ENCODE peak calls at places on chromosomes 2 and 18, in four cellular contexts. F, A, M and Y are unnamed samples.

GRCh38 chr2:85564144-85564563 is 2.9 kb upstream of the GGCX start:
- DNase-seq in A (no peak), F (no peak), M (no peak), Y (no peak)

GRCh38 chr2:223416826-223417610 is 185.1 kb downstream of the SCG2 start:
- DNase-seq in F (no peak), A (no peak), M (no peak), Y (peak; percentile 44)

GRCh38 chr2:239278941-239279365 is 121.9 kb downstream of the HDAC4 start:
- DNase-seq in A (no peak), F (no peak), M (no peak), Y (peak; percentile 91)

GRCh38 chr2:54613794-54614257 is 109.6 kb upstream of the EML6 start:
- DNase-seq in A (no peak), F (no peak), M (peak; percentile 22), Y (peak; percentile 58)

GRCh38 chr2:196925768-196926561 is 542 bp downstream of the PGAP1 start:
- DNase-seq in M (peak; percentile 28), F (peak; percentile 50), A (peak; percentile 57), Y (peak; percentile 29)

GRCh38 chr2:41768301-41768700 is 279.5 kb upstream of the PKDCC start:
- DNase-seq in F (no peak), M (no peak), A (no peak), Y (no peak)

GRCh38 chr2:108034843-108035242 is 48.5 kb downstream of the SLC5A7 start:
- DNase-seq in M (no peak), A (no peak), F (no peak), Y (no peak)

GRCh38 chr2:42098571-42099430 is 51.0 kb downstream of the PKDCC start:
- DNase-seq in F (no peak), A (no peak), M (no peak), Y (no peak)

GRCh38 chr18:50162486-50163304 is 32.3 kb downstream of the MYO5B start:
- DNase-seq in F (no peak), A (no peak), M (no peak), Y (no peak)

GRCh38 chr2:47784349-47784851 is 1.5 kb downstream of the MSH6 start:
- DNase-seq in F (no peak), A (peak; percentile 52), M (no peak), Y (peak; percentile 25)

GRCh38 chr2:234690569-234691225 is 193.8 kb upstream of the ARL4C start:
- DNase-seq in F (no peak), A (no peak), M (no peak), Y (peak; percentile 47)

GRCh38 chr2:11750917-11751316 is 4.5 kb downstream of the LPIN1 start:
- DNase-seq in A (no peak), F (no peak), M (no peak), Y (no peak)

GRCh38 chr18:1998121-1998520 is 573.2 kb downstream of the METTL4 start:
- DNase-seq in M (no peak), A (no peak), F (no peak), Y (no peak)

GRCh38 chr2:13745324-13745723 is 887.2 kb upstream of the LRATD1 start:
- DNase-seq in M (no peak), F (peak; percentile 10), A (no peak), Y (no peak)

GRCh38 chr2:130288467-130289403 is 54.0 kb upstream of the IMP4 start:
- DNase-seq in F (no peak), M (no peak), A (no peak), Y (no peak)

GRCh38 chr2:64865073-64865830 is 123.9 kb upstream of the SLC1A4 start:
- DNase-seq in A (peak; percentile 78), F (peak; percentile 80), M (peak; percentile 76), Y (peak; percentile 77)

GRCh38 chr2:158457826-158458616 is 1.3 kb downstream of the PKP4 start:
- DNase-seq in F (peak; percentile 93), M (peak; percentile 65), A (peak; percentile 93), Y (peak; percentile 20)

GRCh38 chr2:85245891-85246290 is 81.9 kb downstream of the TGOLN2 start:
- DNase-seq in A (no peak), M (no peak), F (no peak), Y (peak; percentile 43)

GRCh38 chr18:48419268-48420022 is 10.3 kb upstream of the ZBTB7C start:
- DNase-seq in A (no peak), F (no peak), M (no peak), Y (no peak)

GRCh38 chr18:34837769-34838194 is 127.7 kb downstream of the DTNA start:
- DNase-seq in M (no peak), A (no peak), F (no peak), Y (peak; percentile 14)

GRCh38 chr2:109604597-109604996 is 9.2 kb downstream of the SEPTIN10 start:
- DNase-seq in A (no peak), F (no peak), M (peak; percentile 38), Y (peak; percentile 84)

GRCh38 chr2:214217599-214217998 is 193.3 kb upstream of the VWC2L start:
- DNase-seq in A (no peak), M (no peak), F (peak; percentile 2), Y (no peak)

GRCh38 chr2:57962861-57963260 is 83.7 kb upstream of the VRK2 start:
- DNase-seq in M (no peak), A (no peak), F (no peak), Y (no peak)

GRCh38 chr18:47595816-47596501 is 334.5 kb downstream of the SMAD2 start:
- DNase-seq in F (peak; percentile 7), M (peak; percentile 13), A (peak; percentile 56), Y (peak; percentile 7)

GRCh38 chr18:27707201-27707600 is 469.7 kb downstream of the CDH2 start:
- DNase-seq in M (no peak), A (no peak), F (no peak), Y (peak; percentile 7)

GRCh38 chr2:170530284-170530745 is 184.8 kb upstream of the SP5 start:
- DNase-seq in M (peak; percentile 8), F (peak; percentile 57), A (peak; percentile 73), Y (peak; percentile 85)

GRCh38 chr2:81324046-81324445 is 1019.5 kb upstream of the LRRTM1 start:
- DNase-seq in F (peak; percentile 11), A (peak; percentile 16), M (no peak), Y (no peak)

DNA sequence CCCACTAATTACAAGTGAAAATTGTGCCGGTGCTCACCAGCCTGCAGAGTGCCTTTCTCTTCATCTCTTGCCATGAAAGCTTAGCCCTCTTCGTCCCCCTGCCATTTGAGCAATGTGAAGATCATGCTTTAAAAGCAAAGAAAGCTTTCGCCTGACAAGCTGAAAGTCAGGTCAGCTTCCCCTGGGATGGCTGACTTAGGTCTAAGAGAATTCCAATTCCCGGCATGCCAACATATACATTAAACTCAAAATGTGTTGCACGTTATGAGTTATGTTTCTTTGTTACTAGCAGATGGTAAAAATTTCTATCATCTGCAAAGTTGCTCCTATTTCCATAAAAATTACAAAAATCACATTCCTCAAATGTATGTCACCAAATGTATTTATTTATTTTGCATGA is 129.8 kb downstream of the AFF3 start:
- DNase-seq in M (no peak), A (no peak), F (no peak), Y (no peak)
- H3K4me3 ChIP-seq in M (no peak overlapping the region), A (no peak overlapping the region), F (no peak overlapping the region), Y (no peak overlapping the region)

DNA sequence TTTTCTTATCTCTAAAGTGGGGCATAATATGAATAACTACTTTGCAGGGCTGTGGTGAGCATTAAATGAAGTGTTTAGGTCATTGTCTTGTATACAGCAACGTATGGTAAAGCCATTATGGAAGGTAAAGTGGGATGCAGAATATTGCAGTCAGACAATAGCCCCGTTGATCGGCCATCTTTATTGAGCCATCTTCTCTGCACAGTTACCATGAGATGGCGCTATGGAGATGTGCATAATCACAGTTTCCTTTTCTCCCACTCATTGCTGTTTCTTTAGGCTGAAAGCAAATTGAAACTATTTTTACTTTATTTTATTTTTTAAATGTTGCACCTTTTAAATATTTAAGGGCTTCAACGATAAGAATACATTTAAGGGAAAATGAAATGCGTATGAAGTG is 108.9 kb downstream of the THSD7B start:
- DNase-seq in F (peak; percentile 42), A (no peak), M (no peak), Y (peak; percentile 2)
- TF ChIP-seq CTCF in F (no peak), A (no peak), M (no peak), Y (peak; percentile 31)

GRCh38 chr2:183124222-183124956 is at the start of gene NUP35:
- DNase-seq in F (peak; percentile 94), M (peak; percentile 56), A (peak; percentile 82), Y (peak; percentile 89)

GRCh38 chr2:183126635-183127034 is 2.4 kb downstream of the NUP35 start:
- DNase-seq in A (no peak), M (no peak), F (no peak), Y (peak; percentile 12)

GRCh38 chr2:183123959-183124221 is 353 bp upstream of the NUP35 start:
- DNase-seq in A (no peak), M (no peak), F (no peak), Y (no peak)

GRCh38 chr2:183124957-183125255 is 663 bp downstream of the NUP35 start:
- DNase-seq in A (no peak), F (no peak), M (no peak), Y (no peak)

GRCh38 chr2:183125659-183126341 is 1.6 kb downstream of the NUP35 start:
- DNase-seq in M (no peak), F (no peak), A (no peak), Y (no peak)
- H3K4me3 ChIP-seq in M (peak overlapping the region; percentile 61), F (peak overlapping the region; percentile 63), A (peak overlapping the region; percentile 63), Y (peak overlapping the region; percentile 97)

GRCh38 chr18:52343731-52344340 is 3.8 kb downstream of the DCC start:
- DNase-seq in A (no peak), M (no peak), F (no peak), Y (no peak)

GRCh38 chr18:52340466-52341378 is 725 bp downstream of the DCC start:
- DNase-seq in F (no peak), M (no peak), A (no peak), Y (no peak)

GRCh38 chr18:52339891-52340371 is at the start of gene DCC:
- DNase-seq in A (peak; percentile 51), M (peak; percentile 35), F (peak; percentile 76), Y (peak; percentile 46)

GRCh38 chr18:52343138-52343537 is 3.1 kb downstream of the DCC start:
- DNase-seq in M (no peak), F (peak; percentile 51), A (no peak), Y (no peak)

DNA sequence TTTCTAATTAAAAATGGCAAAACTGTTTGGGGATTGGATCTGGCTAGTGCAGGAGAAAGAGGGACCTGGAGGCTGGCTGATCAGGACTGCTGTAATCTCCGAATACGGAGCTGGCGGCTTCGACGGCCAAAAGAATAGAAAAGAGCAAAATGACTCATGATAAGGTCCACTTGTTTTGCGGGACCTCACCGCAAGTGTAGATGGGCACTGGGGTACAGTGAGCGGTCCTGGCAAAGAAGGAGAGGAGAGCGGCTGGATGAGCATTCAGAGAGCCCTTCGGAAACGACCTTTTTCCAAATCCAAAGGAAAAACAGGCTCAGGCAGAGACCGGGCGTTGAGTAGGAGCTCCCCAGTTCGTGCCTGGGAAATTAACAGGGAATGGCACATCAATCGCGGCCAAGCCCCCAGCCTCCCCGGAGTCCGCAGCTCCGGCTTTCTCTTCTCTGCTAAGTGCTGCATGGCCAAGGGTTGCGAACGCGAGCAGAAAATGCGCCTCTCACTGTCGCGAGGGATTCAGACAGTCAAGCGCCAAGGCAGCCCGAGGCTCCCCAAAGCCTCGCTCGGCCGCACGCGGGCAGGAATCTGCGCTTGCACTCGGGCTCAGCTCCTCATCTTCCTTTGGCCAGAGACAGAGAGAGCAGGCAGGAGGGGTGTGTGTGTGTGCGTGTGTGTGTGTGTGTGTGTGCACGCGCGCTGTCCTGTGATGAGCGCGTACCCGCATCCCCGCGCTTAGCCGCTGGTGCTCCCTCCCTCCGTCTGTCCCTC is 1.8 kb downstream of the DCC start:
- DNase-seq in A (no peak), F (peak; percentile 54), M (no peak), Y (no peak)
- TF ChIP-seq CTCF in A (no peak), F (no peak), M (no peak), Y (no peak)

GRCh38 chr18:63979409-63979908 is 9.6 kb downstream of the SERPINB8 start:
- DNase-seq in A (no peak), M (peak; percentile 36), F (peak; percentile 78), Y (peak; percentile 69)
- H3K4me3 ChIP-seq in A (peak overlapping the region; percentile 21), M (no peak overlapping the region), F (no peak overlapping the region), Y (peak overlapping the region; percentile 16)